ENCODE peak calls at places on chromosomes 2 and 18, in seven cellular contexts. M is foreskin fibroblast, Q is hepatocyte, J is PC-3, Y is NB4, N is brain microvascular endothelial cell, K is endodermal cell. G is an unnamed sample.

GRCh38 chr2:136243638-136244557 is 125.9 kb upstream of the CXCR4 start:
- DNase-seq in K (no peak), Y (peak), N (no peak), J (no peak), Q (no peak), M (no peak), G (no peak)

GRCh38 chr18:74517236-74517630 is 17.1 kb upstream of the CNDP1 start:
- DNase-seq in M (no peak), Q (peak), N (no peak), Y (no peak), J (no peak), K (peak), G (peak)

GRCh38 chr2:183718246-183718645 is 594.0 kb downstream of the NUP35 start:
- DNase-seq in N (no peak), M (no peak), J (peak), Y (no peak), Q (no peak), K (no peak), G (no peak)

GRCh38 chr18:60675801-60676200 is 303.2 kb upstream of the MC4R start:
- DNase-seq in Q (no peak), J (peak), K (no peak), Y (no peak), N (no peak), M (no peak), G (no peak)

GRCh38 chr2:74130211-74130995 is 17.3 kb downstream of the BOLA3 start:
- DNase-seq in M (no peak), Q (no peak), K (peak), J (peak), N (no peak), Y (no peak), G (no peak)

GRCh38 chr18:24027156-24027555 is 12.6 kb downstream of the TTC39C start:
- DNase-seq in Y (peak), N (peak), J (peak), K (no peak), M (peak), Q (no peak), G (no peak)

GRCh38 chr2:152062130-152063091 is 36.4 kb downstream of the CACNB4 start:
- DNase-seq in Y (no peak), Q (no peak), M (peak), J (no peak), K (no peak), N (peak), G (no peak)

GRCh38 chr2:81389203-81389602 is 1084.7 kb upstream of the LRRTM1 start:
- DNase-seq in K (no peak), M (no peak), Q (no peak), J (peak), N (no peak), Y (peak), G (no peak)

GRCh38 chr2:1969701-1970015 is 225.3 kb upstream of the PXDN start:
- DNase-seq in K (no peak), N (no peak), Y (no peak), Q (no peak), J (no peak), M (no peak), G (no peak)

GRCh38 chr2:1972428-1972827 is 228.1 kb upstream of the PXDN start:
- DNase-seq in M (no peak), N (peak), J (peak), Q (peak), K (no peak), Y (no peak), G (no peak)

GRCh38 chr2:1970341-1970740 is 226.0 kb upstream of the PXDN start:
- DNase-seq in Q (no peak), K (no peak), M (no peak), Y (no peak), N (no peak), J (no peak), G (no peak)

GRCh38 chr2:1972948-1973347 is 228.6 kb upstream of the PXDN start:
- DNase-seq in Y (no peak), M (no peak), N (no peak), J (no peak), Q (no peak), K (no peak), G (no peak)

GRCh38 chr2:1971124-1971523 is 226.8 kb upstream of the PXDN start:
- DNase-seq in J (no peak), M (no peak), Q (no peak), N (no peak), Y (no peak), K (no peak), G (no peak)
- H3K4me3 ChIP-seq in J (no peak), M (no peak), Q (no peak), N (no peak), Y (no peak), K (no peak), G (no peak)

DNA sequence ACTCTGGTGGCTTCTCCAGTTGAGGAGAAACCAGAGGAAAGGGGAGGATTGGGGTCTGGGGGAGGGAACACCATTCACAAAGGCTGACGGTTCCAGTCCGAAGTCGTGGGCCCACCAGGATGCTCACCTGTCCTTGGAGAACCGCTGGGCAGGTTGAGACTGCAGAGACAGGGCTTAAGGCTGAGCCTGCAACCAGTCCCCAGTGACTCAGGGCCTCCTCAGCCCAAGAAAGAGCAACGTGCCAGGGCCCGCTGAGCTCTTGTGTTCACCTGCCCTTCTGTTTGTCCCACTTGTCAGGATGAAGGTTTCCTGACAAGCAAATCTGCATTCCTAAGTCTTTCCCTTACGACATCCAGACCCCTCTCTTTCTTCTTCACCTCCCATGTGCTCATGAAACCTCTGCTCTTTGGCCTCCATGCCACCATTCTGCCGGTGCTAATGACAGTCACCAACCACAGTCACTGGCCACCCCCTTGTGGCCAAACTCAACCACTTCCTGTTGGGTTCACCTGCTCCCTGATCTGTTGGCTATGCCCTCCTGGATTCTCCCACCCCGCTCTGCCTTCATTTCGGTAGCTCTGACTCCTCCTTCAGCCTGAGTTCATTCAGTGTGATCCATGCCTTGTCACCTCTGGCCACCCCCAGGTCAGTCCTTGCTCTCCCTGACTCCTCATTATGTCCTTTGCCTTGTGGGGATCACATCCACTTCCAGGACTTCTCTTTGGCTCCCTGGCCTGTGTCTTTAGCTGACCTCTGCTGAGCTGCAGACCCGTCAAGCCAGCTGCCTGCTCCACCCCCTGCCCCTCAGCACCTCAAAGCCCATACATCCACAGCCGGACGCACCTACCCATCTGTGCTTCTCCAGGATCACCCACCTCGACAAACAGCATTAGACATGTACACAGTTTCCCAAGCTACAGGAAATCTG is 17.6 kb downstream of the EMX1 start:
- DNase-seq in J (peak), Y (peak), K (peak), N (no peak), Q (no peak), M (no peak), G (peak)
- TF ChIP-seq CTCF in J (peak), Y (peak), K (peak), N (peak), Q (peak), M (no peak), G (peak)

GRCh38 chr18:57801379-57802165 is 1.5 kb downstream of the ATP8B1 start:
- DNase-seq in J (peak), N (no peak), Q (peak), K (peak), Y (no peak), M (no peak), G (peak)
- H3K4me3 ChIP-seq in J (peak), N (peak), Q (peak), K (peak), Y (no peak), M (peak), G (peak)

DNA sequence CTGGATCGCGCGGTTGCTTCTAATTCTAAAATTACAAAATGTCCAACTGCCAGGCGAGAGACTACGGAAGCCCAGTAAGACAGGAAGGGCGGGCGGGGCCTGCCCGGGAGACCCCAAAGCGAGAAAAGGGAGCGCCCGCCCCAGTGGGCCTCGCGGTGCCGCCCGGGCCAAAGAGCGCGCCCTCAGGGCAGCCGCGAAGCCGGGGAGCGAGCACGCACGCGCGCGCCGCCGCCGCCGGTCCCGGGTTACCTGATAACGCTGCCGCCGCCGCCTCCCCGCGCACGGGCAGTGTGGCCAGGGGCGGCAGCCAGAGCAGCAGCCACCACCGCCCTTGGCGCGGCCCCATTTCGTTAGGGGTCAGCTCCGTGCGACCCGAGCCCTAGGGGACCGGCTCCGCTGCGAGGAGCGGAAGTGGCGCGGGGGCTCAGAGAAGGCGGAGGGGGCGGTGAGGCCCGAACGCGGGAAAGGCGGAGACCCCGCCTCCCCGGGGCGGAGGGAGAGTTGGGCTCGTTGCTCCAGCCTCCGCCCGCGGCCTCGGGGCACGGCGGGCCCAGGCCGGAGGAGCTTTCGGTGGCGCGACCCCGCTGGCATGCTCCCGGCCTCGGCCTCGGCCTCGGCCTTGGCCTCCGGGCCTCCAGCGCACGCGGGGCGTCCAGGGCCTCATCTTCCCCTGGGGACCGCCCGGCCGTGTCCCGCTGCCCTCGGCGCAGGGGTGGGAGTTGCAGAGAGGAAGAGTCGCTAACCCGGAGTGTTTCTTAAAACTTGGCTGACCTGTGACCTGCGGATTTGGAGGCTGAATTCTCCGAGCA is at the start of gene NEMP2:
- DNase-seq in K (peak), N (peak), Y (peak), J (peak), M (peak), Q (peak), G (peak)
- TF ChIP-seq CTCF in K (no peak), N (no peak), Y (no peak), J (no peak), M (no peak), Q (no peak), G (no peak)

GRCh38 chr2:11863513-11864328 is 117.3 kb downstream of the LPIN1 start:
- DNase-seq in Y (peak), M (peak), N (peak), Q (peak), K (peak), J (peak), G (peak)
- H3K4me3 ChIP-seq in Y (peak), M (peak), N (no peak), Q (no peak), K (no peak), J (no peak), G (no peak)

GRCh38 chr2:6071536-6071935 is 379.4 kb downstream of the SOX11 start:
- DNase-seq in Y (no peak), K (no peak), J (no peak), N (no peak), Q (no peak), M (no peak), G (no peak)

GRCh38 chr2:6074303-6074702 is 382.1 kb downstream of the SOX11 start:
- DNase-seq in M (no peak), K (no peak), Q (no peak), J (no peak), Y (no peak), N (no peak), G (no peak)

GRCh38 chr2:6077585-6077984 is 385.4 kb downstream of the SOX11 start:
- DNase-seq in M (no peak), K (no peak), J (no peak), Y (no peak), Q (no peak), N (no peak), G (no peak)

GRCh38 chr2:6072757-6073156 is 380.6 kb downstream of the SOX11 start:
- DNase-seq in J (no peak), M (no peak), Q (no peak), K (no peak), Y (no peak), N (no peak), G (no peak)

DNA sequence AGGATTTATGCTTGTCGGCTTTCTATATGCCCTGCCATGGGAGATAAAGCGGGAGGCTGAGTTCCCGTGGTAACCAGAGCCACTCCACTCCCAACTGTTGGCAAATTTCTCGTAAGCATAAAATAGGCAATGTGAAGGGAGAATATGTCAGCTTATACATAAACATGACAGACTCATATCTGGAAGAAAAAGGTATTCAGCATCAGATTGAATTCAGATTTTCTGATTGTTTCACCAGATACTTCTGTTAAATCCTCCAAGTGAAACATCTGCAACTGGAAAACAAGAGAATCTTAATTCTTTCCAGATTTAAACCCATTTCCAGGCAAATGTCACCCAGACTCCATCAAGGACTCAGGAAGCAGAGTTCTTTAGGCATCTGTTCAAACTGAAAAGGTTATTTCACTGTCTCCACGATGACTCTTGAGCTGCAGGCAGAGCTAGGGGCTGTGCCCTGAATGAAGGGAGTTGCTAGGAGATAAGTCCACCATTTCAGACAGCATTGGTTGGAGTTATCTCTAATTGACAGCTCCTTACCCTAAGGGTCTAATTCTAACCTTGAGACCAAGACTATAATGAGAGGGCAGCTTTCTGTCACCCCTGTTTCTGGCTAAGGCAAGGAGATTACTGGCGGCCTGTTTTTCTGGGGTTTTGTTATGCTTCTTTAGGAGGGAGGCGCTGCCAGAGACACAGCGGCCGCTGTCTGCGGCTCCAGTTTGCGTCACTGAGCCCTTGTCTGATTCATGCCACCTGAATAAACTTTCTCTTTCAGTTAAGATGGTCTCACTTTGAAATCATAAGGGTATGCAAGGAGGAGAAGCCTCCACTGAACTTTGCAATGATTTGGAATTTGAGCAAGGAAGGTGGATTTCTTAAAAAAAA is 381.3 kb downstream of the SOX11 start:
- DNase-seq in Q (peak), J (no peak), M (no peak), K (peak), N (peak), Y (no peak), G (no peak)
- TF ChIP-seq CTCF in Q (no peak), J (no peak), M (no peak), K (no peak), N (no peak), Y (no peak), G (no peak)

GRCh38 chr18:79246309-79247108 is 149.2 kb upstream of the NFATC1 start:
- DNase-seq in J (peak), Q (peak), M (peak), K (peak), N (peak), Y (peak), G (peak)
- H3K4me3 ChIP-seq in J (peak), Q (no peak), M (no peak), K (no peak), N (peak), Y (peak), G (no peak)

GRCh38 chr2:60391250-60392013 is 162.0 kb downstream of the BCL11A start:
- DNase-seq in Q (no peak), K (no peak), J (no peak), M (no peak), N (no peak), Y (no peak), G (no peak)

GRCh38 chr2:60394467-60394866 is 159.0 kb downstream of the BCL11A start:
- DNase-seq in K (no peak), Y (no peak), M (no peak), N (peak), J (peak), Q (no peak), G (no peak)

GRCh38 chr2:60386436-60386835 is 167.0 kb downstream of the BCL11A start:
- DNase-seq in N (peak), Q (no peak), J (no peak), Y (no peak), K (no peak), M (no peak), G (no peak)

DNA sequence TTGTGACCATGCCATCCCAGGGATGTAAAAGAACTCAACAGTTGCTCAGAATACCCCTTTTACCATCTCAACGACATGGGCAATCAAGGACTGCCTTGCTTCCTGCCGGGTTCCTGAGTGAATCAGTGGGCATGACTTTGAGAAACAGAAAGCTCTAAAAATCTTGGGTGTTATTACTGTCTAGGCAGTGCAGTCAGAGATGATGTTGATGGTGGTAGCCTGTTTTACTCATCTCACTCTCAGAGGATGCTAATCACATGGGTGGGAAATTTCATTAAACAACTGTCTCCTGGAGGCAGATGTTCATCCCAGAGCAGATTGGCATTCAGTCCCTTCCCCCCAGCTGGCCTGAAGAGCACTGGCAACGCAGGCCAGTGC is 161.5 kb downstream of the BCL11A start:
- DNase-seq in Y (no peak), J (no peak), N (no peak), K (no peak), M (no peak), Q (no peak), G (no peak)
- TF ChIP-seq CTCF in Y (no peak), J (no peak), N (no peak), K (no peak), M (no peak), Q (no peak), G (no peak)

DNA sequence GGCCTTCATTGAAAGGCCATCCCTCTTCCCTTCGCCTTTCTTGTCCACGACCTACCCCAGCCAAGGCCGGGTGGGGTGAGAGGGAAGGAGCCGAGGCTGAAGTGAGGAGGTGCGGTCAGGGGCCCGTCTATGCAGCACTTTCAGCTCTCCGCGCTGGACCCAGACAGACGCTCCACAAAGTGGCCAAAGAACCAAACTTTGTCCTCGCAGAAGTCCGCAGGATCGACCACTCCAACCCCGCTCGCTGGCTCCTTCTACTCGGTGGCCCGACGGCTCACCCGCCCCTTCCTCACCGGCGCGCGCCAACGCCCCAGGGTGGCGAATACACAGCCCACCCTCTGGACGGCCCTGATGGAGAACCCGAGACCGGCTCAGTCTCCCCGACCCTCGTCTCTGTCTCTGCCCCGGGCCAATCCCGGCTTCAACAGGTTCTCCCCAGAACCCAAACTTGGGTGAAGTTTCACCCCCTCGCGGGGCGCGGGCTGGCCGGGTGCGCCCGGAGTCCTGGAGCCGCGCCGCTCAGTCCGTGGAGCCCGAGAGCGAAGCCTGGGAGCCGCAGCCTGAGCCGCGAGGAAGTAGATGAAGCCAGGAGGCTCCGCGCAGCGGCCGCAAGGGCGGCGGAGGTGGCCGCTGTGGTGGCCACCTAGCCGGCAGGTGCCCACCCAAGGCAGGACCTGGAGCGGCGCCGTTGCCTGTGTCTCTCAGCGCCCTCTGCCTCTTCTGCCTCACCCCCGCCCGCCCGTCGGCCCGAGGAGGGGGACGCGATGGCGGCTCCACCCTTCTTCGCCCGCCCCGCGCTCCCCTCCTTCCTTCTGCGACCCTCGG is 26.7 kb upstream of the ALPP start:
- DNase-seq in M (no peak), Y (no peak), J (no peak), Q (no peak), K (no peak), N (no peak), G (peak)
- H3K4me3 ChIP-seq in M (no peak), Y (no peak), J (no peak), Q (no peak), K (no peak), N (no peak), G (no peak)